ENCODE peak calls at places on chromosomes 7 and 10, in ten cellular contexts. B is fibroblast of mammary gland, E is NB4, K is mesothelial cell of epicardium, G is cardiac muscle cell, A is GM10248, Q is astrocyte of the spinal cord, I is Peyer's patch, H is RWPE2, M is uterus. Y is an unnamed sample.

GRCh38 chr10:118148245-118148644 is 101.5 kb upstream of the RAB11FIP2 start:
- DNase-seq in B (peak), I (no peak), G (no peak), M (no peak), A (no peak), H (no peak), Q (no peak), K (no peak), E (no peak), Y (no peak)

GRCh38 chr10:106863549-106863948 is 301.0 kb downstream of the SORCS1 start:
- DNase-seq in A (no peak), K (no peak), H (no peak), Q (no peak), B (no peak), E (peak), I (no peak), G (no peak), M (no peak), Y (no peak)

GRCh38 chr10:8787649-8788048 is 733.2 kb downstream of the GATA3 start:
- DNase-seq in Q (no peak), A (no peak), E (no peak), K (no peak), M (no peak), G (no peak), I (no peak), H (no peak), B (no peak), Y (no peak)

GRCh38 chr10:80289451-80290287 is at the start of gene MAT1A:
- DNase-seq in I (no peak), Q (no peak), E (peak), K (no peak), G (peak), H (no peak), M (no peak), B (peak), A (no peak), Y (no peak)

GRCh38 chr10:44326474-44327030 is 58.3 kb downstream of the CXCL12 start:
- DNase-seq in Q (no peak), G (peak), A (no peak), H (no peak), B (no peak), E (no peak), I (no peak), K (no peak), M (no peak), Y (no peak)

GRCh38 chr10:86188326-86188725 is 178.3 kb downstream of the GRID1 start:
- DNase-seq in G (no peak), M (no peak), A (no peak), H (no peak), E (no peak), B (no peak), I (no peak), K (no peak), Q (no peak), Y (no peak)

GRCh38 chr7:151456782-151457181 is 16.8 kb upstream of the CRYGN start:
- DNase-seq in K (no peak), I (no peak), A (no peak), M (no peak), G (no peak), H (no peak), B (no peak), E (no peak), Q (no peak), Y (no peak)

GRCh38 chr10:99926925-99927718 is 82.6 kb downstream of the DNMBP start:
- DNase-seq in B (peak), A (no peak), E (no peak), G (peak), I (no peak), Q (peak), H (peak), K (peak), M (peak), Y (no peak)

GRCh38 chr10:34786464-34786863 is 28.6 kb downstream of the PARD3 start:
- DNase-seq in A (no peak), B (peak), H (no peak), Q (no peak), E (no peak), M (no peak), I (no peak), K (no peak), G (no peak), Y (no peak)

GRCh38 chr10:24349379-24350110 is 140.6 kb downstream of the KIAA1217 start:
- DNase-seq in H (no peak), A (no peak), E (no peak), M (no peak), G (peak), Q (peak), K (no peak), B (peak), I (no peak), Y (no peak)

GRCh38 chr10:89332092-89332633 is 4.4 kb downstream of the IFIT3 start:
- DNase-seq in Q (peak), B (peak), A (peak), H (no peak), I (peak), M (peak), K (no peak), G (peak), E (peak), Y (no peak)

GRCh38 chr10:61627266-61627665 is 35.5 kb upstream of the CABCOCO1 start:
- DNase-seq in M (no peak), E (no peak), Q (peak), H (no peak), A (no peak), K (no peak), I (no peak), B (peak), G (no peak), Y (no peak)

GRCh38 chr10:62082729-62083412 is 181.4 kb downstream of the ARID5B start:
- DNase-seq in G (peak), K (no peak), M (no peak), E (no peak), I (no peak), H (no peak), Q (peak), B (peak), A (no peak), Y (no peak)

GRCh38 chr10:125521721-125522680 is 161.0 kb downstream of the TEX36 start:
- DNase-seq in M (no peak), A (peak), I (no peak), K (no peak), G (peak), E (peak), Q (no peak), H (no peak), B (no peak), Y (peak)

GRCh38 chr7:148738737-148739535 is 40.2 kb downstream of the CUL1 start:
- DNase-seq in B (peak), H (no peak), G (no peak), I (no peak), A (no peak), M (no peak), K (no peak), E (no peak), Q (no peak), Y (no peak)

GRCh38 chr10:84158549-84158948 is 15.1 kb upstream of the GPR15LG start:
- DNase-seq in M (no peak), I (no peak), A (no peak), B (no peak), K (no peak), E (peak), Q (no peak), G (no peak), H (no peak), Y (no peak)

GRCh38 chr10:10872035-10872673 is 145.5 kb upstream of the CELF2 start:
- DNase-seq in H (no peak), E (no peak), B (peak), M (peak), Q (peak), K (no peak), G (peak), I (no peak), A (no peak), Y (no peak)

GRCh38 chr7:99562832-99563231 is 4.4 kb downstream of the ZNF655 start:
- DNase-seq in A (no peak), K (no peak), I (no peak), E (peak), Q (peak), B (peak), H (peak), G (peak), M (no peak), Y (no peak)

GRCh38 chr7:29194594-29195417 is at the start of gene CHN2:
- DNase-seq in Q (peak), K (peak), M (peak), E (no peak), B (peak), G (peak), H (peak), A (peak), I (peak), Y (peak)

GRCh38 chr7:140230517-140230861 is 53.7 kb upstream of the KDM7A start:
- DNase-seq in I (peak), G (no peak), Q (no peak), H (no peak), A (peak), M (no peak), B (no peak), K (no peak), E (no peak), Y (no peak)

GRCh38 chr7:134674424-134674823 is 27.8 kb downstream of the BPGM start:
- DNase-seq in G (no peak), B (no peak), H (no peak), I (no peak), Q (no peak), A (no peak), E (no peak), M (no peak), K (no peak), Y (no peak)

GRCh38 chr10:12937527-12937926 is 64.0 kb downstream of the CCDC3 start:
- DNase-seq in G (no peak), B (peak), I (no peak), K (no peak), E (no peak), M (no peak), H (no peak), Q (no peak), A (no peak), Y (no peak)

GRCh38 chr10:100364735-100365391 is 17.8 kb downstream of the SCD start:
- DNase-seq in I (no peak), G (peak), M (peak), K (no peak), B (peak), H (peak), A (no peak), Q (peak), E (peak), Y (no peak)

GRCh38 chr10:103695584-103696005 is 159.8 kb downstream of the SH3PXD2A start:
- DNase-seq in K (no peak), M (peak), H (no peak), Q (peak), A (peak), I (no peak), G (peak), E (peak), B (peak), Y (no peak)

GRCh38 chr7:112296416-112296815 is 89.9 kb downstream of the ZNF277 start:
- DNase-seq in Q (peak), G (peak), B (no peak), H (no peak), I (no peak), A (no peak), M (no peak), K (no peak), E (no peak), Y (no peak)

GRCh38 chr7:132380065-132380464 is 196.2 kb downstream of the PLXNA4 start:
- DNase-seq in Q (no peak), E (no peak), B (peak), I (no peak), K (no peak), G (peak), H (no peak), A (no peak), M (peak), Y (no peak)

GRCh38 chr10:48274636-48275035 is at the start of gene FRMPD2:
- DNase-seq in E (no peak), G (no peak), H (no peak), M (no peak), Q (no peak), I (no peak), B (no peak), A (no peak), K (no peak), Y (no peak)

GRCh38 chr10:69742928-69743602 is 58.6 kb upstream of the COL13A1 start:
- DNase-seq in B (peak), K (no peak), A (no peak), I (no peak), H (no peak), Q (no peak), G (peak), E (peak), M (no peak), Y (peak)

GRCh38 chr10:4407783-4408182 is 418.2 kb upstream of the AKR1E2 start:
- DNase-seq in K (no peak), G (peak), A (no peak), Q (peak), M (no peak), E (peak), I (no peak), B (peak), H (no peak), Y (no peak)

GRCh38 chr10:77247076-77247561 is 390.5 kb downstream of the KCNMA1 start:
- DNase-seq in I (no peak), H (no peak), G (peak), E (peak), Q (peak), K (no peak), A (no peak), B (peak), M (no peak), Y (no peak)

GRCh38 chr7:70810558-70811139 is 321.3 kb upstream of the GALNT17 start:
- DNase-seq in B (no peak), Q (no peak), K (no peak), A (no peak), H (no peak), G (no peak), I (no peak), E (no peak), M (no peak), Y (no peak)

GRCh38 chr10:133072776-133073390 is 14.8 kb upstream of the ADGRA1 start:
- DNase-seq in I (no peak), G (no peak), K (no peak), E (no peak), H (no peak), B (no peak), Q (no peak), M (no peak), A (no peak), Y (no peak)

GRCh38 chr10:100878291-100878910 is 34.4 kb upstream of the SLF2 start:
- DNase-seq in Q (peak), E (peak), B (peak), A (peak), K (no peak), I (peak), G (peak), M (peak), H (no peak), Y (peak)

GRCh38 chr10:5534051-5534821 is 9.5 kb downstream of the CALML3 start:
- DNase-seq in H (no peak), E (peak), I (no peak), Q (no peak), G (peak), A (no peak), B (no peak), M (no peak), K (peak), Y (no peak)

GRCh38 chr7:157551325-157552070 is 214.7 kb downstream of the DNAJB6 start:
- DNase-seq in B (no peak), Q (no peak), M (no peak), I (no peak), G (no peak), A (no peak), E (peak), K (no peak), H (peak), Y (no peak)

GRCh38 chr10:71244638-71245419 is 32.5 kb downstream of the UNC5B start:
- DNase-seq in M (peak), I (no peak), H (no peak), G (peak), B (peak), A (no peak), K (no peak), Q (peak), E (no peak), Y (no peak)

GRCh38 chr7:47693161-47693740 is 111.3 kb upstream of the TNS3 start:
- DNase-seq in H (no peak), I (no peak), M (no peak), K (no peak), Q (no peak), G (peak), B (peak), E (no peak), A (no peak), Y (no peak)

GRCh38 chr7:98655611-98656010 is 38.5 kb downstream of the NPTX2 start:
- DNase-seq in E (no peak), M (no peak), Q (no peak), G (no peak), I (no peak), K (no peak), H (no peak), A (no peak), B (no peak), Y (no peak)

GRCh38 chr7:5396542-5396941 is 27.1 kb downstream of the TNRC18 start:
- DNase-seq in B (peak), I (peak), K (no peak), E (peak), M (no peak), G (peak), H (no peak), A (peak), Q (no peak), Y (no peak)
- TF ChIP-seq CTCF in B (peak), I (peak), K (no peak), E (peak), M (peak), G (no peak), H (peak), A (peak), Q (no peak), Y (no peak)

DNA sequence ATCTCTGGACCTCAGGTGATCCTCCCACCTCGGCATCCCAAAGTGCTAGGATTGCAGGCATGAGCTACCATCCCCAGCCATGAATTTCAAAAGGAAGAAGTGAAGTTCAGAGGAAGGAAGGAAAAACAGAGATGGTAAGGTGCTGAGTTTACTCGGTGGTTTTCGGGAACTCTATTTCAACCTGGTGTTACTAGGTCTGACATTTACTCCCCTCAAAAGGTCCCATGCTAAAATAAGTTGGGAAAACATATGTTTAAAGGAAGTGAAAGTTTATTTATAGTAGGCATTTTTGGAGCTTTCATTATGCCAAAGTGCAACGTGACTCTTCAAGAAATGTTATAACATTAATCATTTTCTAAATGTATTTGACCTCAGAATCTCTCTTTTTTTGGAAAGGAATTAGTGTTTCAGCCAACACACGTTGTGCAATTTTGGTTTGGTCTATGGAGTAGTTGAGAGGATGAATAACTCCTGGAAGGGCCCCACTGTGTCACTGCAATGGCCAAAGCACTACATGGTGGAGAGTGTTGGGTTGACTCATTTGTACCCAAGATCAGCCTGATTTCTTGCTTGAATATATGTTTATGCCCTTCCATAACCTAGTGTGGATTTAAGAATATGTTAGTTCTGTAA is 114.7 kb upstream of the FAM171A1 start:
- DNase-seq in A (no peak), M (peak), B (peak), H (no peak), K (no peak), E (no peak), Q (peak), I (no peak), G (peak), Y (no peak)
- TF ChIP-seq CTCF in A (no peak), M (no peak), B (no peak), H (no peak), K (no peak), E (no peak), Q (no peak), I (no peak), G (no peak), Y (no peak)

DNA sequence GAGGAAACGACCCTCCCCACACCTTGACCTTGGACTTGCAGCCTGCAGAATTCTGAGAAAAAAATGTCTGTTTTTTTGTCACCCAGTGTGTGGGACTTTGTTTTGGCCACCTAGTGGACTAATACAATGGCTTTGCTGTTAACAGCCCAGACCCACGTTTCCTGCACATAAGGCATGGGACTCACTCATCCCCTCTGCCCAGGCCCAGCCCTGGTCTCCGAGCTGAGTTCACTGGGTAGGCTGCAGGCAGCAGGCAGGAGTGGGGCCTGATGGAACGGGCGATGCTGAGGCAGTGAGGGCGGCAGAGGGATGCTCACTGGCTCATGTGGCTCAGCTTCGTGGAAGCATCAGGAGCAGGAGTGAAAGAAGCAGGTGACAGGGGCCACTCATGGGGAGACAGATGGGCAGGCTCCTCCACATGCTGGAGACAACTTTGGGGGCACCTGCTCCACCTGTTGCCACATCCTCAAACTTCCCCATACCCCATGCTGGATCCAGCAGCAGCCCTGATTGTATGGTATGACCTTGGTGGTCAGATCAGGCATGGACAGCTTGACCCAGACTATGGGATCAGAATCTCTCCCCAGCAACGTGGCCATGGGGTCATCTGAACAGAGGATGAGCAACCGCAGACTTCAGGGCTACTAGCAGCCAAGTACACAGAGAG is 65.8 kb upstream of the ANTXRL start:
- DNase-seq in E (peak), H (no peak), Q (no peak), A (peak), G (no peak), I (no peak), K (no peak), M (no peak), B (no peak), Y (no peak)
- TF ChIP-seq CTCF in E (peak), H (no peak), Q (no peak), A (no peak), G (no peak), I (no peak), K (peak), M (no peak), B (no peak), Y (peak)

GRCh38 chr7:4709187-4709586 is 27.1 kb downstream of the FOXK1 start:
- DNase-seq in A (no peak), K (no peak), Q (no peak), H (no peak), I (no peak), B (no peak), M (no peak), G (no peak), E (no peak), Y (peak)
- TF ChIP-seq CTCF in A (no peak), K (no peak), Q (peak), H (no peak), I (no peak), B (no peak), M (no peak), G (no peak), E (no peak), Y (no peak)

GRCh38 chr7:45574521-45575500 is 643 bp downstream of the ADCY1 start:
- DNase-seq in Q (peak), H (no peak), I (no peak), K (peak), G (peak), A (peak), B (peak), E (no peak), M (no peak), Y (peak)
- TF ChIP-seq CTCF in Q (peak), H (peak), I (peak), K (no peak), G (no peak), A (no peak), B (no peak), E (no peak), M (no peak), Y (peak)

DNA sequence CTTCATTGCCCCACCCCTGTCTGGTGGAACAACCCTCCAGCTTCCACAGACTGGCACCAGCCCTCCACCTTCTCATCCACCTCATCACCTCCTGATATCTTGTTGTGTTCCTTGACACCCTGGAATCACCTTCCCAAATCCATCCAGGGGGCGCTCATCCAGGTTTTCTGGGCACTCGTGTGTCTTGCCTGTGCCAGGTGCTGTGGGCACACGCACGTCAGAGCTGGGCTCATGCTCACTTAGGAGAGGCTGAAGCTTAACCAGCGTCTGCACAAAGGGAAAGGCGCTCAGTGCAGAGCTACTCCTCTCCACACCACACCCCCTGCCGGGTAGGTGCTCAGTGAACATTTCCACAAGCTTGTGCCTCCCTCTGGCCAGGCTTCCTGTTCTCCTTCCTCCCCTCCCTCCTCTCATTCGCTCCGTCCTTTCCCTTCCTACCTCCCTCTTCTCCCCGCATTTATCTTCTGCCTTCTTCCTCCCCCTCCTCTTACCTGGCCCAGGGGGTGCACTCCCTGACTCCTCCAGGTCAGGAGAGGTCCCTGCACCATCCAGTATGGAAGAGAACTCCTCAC is 4.8 kb downstream of the ADCYAP1R1 start:
- DNase-seq in Q (no peak), H (no peak), M (no peak), G (no peak), E (peak), K (no peak), A (no peak), B (no peak), I (no peak), Y (no peak)
- TF ChIP-seq CTCF in Q (no peak), H (no peak), M (no peak), G (no peak), E (no peak), K (no peak), A (no peak), B (no peak), I (no peak), Y (no peak)

Y was measured in neural crest cell.